ENCODE peak calls at places on chromosome 18, in four cellular contexts. One of them, this sample, is unnamed.

GRCh38 chr18:53911200-53911599 is 313.3 kb downstream of the MBD2 start:
- DNase-seq in prostate gland: no peak
- DNase-seq in spleen: no peak
- DNase-seq in uterus: no peak
- DNase-seq in this sample: no peak

GRCh38 chr18:73639788-73640187 is 507.8 kb downstream of the FBXO15 start:
- DNase-seq in prostate gland: no peak
- DNase-seq in spleen: no peak
- DNase-seq in uterus: no peak
- DNase-seq in this sample: no peak

GRCh38 chr18:75158465-75159237 is 50.3 kb downstream of the PTGR3 start:
- DNase-seq in prostate gland: no peak
- DNase-seq in spleen: no peak
- DNase-seq in uterus: no peak
- DNase-seq in this sample: no peak

GRCh38 chr18:24208270-24209035 is 69.6 kb downstream of the CABYR start:
- DNase-seq in prostate gland: no peak
- DNase-seq in spleen: no peak
- DNase-seq in uterus: no peak
- DNase-seq in this sample: no peak

GRCh38 chr18:48887294-48887904 is 63.4 kb downstream of the SMAD7 start:
- DNase-seq in prostate gland: no peak
- DNase-seq in spleen: peak
- DNase-seq in uterus: peak
- DNase-seq in this sample: no peak

GRCh38 chr18:68494802-68495560 is 219.9 kb downstream of the TMX3 start:
- DNase-seq in prostate gland: no peak
- DNase-seq in spleen: no peak
- DNase-seq in uterus: peak
- DNase-seq in this sample: no peak

GRCh38 chr18:3998698-3999333 is 456.3 kb downstream of the DLGAP1 start:
- DNase-seq in prostate gland: no peak
- DNase-seq in spleen: no peak
- DNase-seq in uterus: no peak
- DNase-seq in this sample: no peak

GRCh38 chr18:11259421-11259820 is 110.1 kb upstream of the PIEZO2 start:
- DNase-seq in prostate gland: no peak
- DNase-seq in spleen: no peak
- DNase-seq in uterus: peak
- DNase-seq in this sample: peak

GRCh38 chr18:37396981-37397720 is 168.4 kb downstream of the CELF4 start:
- DNase-seq in prostate gland: no peak
- DNase-seq in spleen: peak
- DNase-seq in uterus: no peak
- DNase-seq in this sample: no peak

GRCh38 chr18:72056171-72056570 is 488.0 kb downstream of the CBLN2 start:
- DNase-seq in prostate gland: no peak
- DNase-seq in spleen: no peak
- DNase-seq in uterus: no peak
- DNase-seq in this sample: no peak

GRCh38 chr18:79680100-79680879 is 687 bp downstream of the CTDP1 start:
- DNase-seq in prostate gland: peak
- DNase-seq in spleen: peak
- DNase-seq in uterus: no peak
- DNase-seq in this sample: no peak

GRCh38 chr18:8766576-8767253 is 61.4 kb downstream of the MTCL1 start:
- DNase-seq in prostate gland: no peak
- DNase-seq in spleen: no peak
- DNase-seq in uterus: no peak
- DNase-seq in this sample: no peak

GRCh38 chr18:41624461-41624860 is 330.6 kb upstream of the PIK3C3 start:
- DNase-seq in prostate gland: no peak
- DNase-seq in spleen: no peak
- DNase-seq in uterus: no peak
- DNase-seq in this sample: no peak

GRCh38 chr18:48575658-48576453 is 37.0 kb downstream of the CTIF start:
- DNase-seq in prostate gland: no peak
- DNase-seq in spleen: peak
- DNase-seq in uterus: no peak
- DNase-seq in this sample: peak

GRCh38 chr18:3453540-3454364 is 3.8 kb downstream of the TGIF1 start:
- DNase-seq in prostate gland: peak
- DNase-seq in spleen: peak
- DNase-seq in uterus: peak
- DNase-seq in this sample: peak

GRCh38 chr18:80246656-80247402 is 485 bp downstream of the PARD6G start:
- DNase-seq in prostate gland: peak
- DNase-seq in spleen: no peak
- DNase-seq in uterus: peak
- DNase-seq in this sample: no peak

GRCh38 chr18:23814977-23815614 is 125.8 kb downstream of the LAMA3 start:
- DNase-seq in prostate gland: no peak
- DNase-seq in spleen: no peak
- DNase-seq in uterus: no peak
- DNase-seq in this sample: no peak

GRCh38 chr18:5466256-5466655 is 77.5 kb downstream of the EPB41L3 start:
- DNase-seq in prostate gland: no peak
- DNase-seq in spleen: no peak
- DNase-seq in uterus: no peak
- DNase-seq in this sample: no peak

GRCh38 chr18:61400016-61400630 is 66.9 kb downstream of the CDH20 start:
- DNase-seq in prostate gland: no peak
- DNase-seq in spleen: no peak
- DNase-seq in uterus: no peak
- DNase-seq in this sample: no peak

GRCh38 chr18:54116541-54117257 is 107.8 kb downstream of the MBD2 start:
- DNase-seq in prostate gland: no peak
- DNase-seq in spleen: no peak
- DNase-seq in uterus: no peak
- DNase-seq in this sample: no peak

GRCh38 chr18:25726278-25726677 is 364.1 kb downstream of the SS18 start:
- DNase-seq in prostate gland: no peak
- DNase-seq in spleen: no peak
- DNase-seq in uterus: no peak
- DNase-seq in this sample: no peak

GRCh38 chr18:59823611-59824195 is 76.1 kb upstream of the PMAIP1 start:
- DNase-seq in prostate gland: peak
- DNase-seq in spleen: no peak
- DNase-seq in uterus: peak
- DNase-seq in this sample: peak

GRCh38 chr18:48308755-48309154 is 100.4 kb downstream of the ZBTB7C start:
- DNase-seq in prostate gland: no peak
- DNase-seq in spleen: peak
- DNase-seq in uterus: no peak
- DNase-seq in this sample: no peak

GRCh38 chr18:56770097-56770496 is 118.9 kb downstream of the WDR7 start:
- DNase-seq in prostate gland: no peak
- DNase-seq in spleen: no peak
- DNase-seq in uterus: no peak
- DNase-seq in this sample: no peak

GRCh38 chr18:50131591-50131990 is 63.4 kb downstream of the MYO5B start:
- DNase-seq in prostate gland: no peak
- DNase-seq in spleen: no peak
- DNase-seq in uterus: no peak
- DNase-seq in this sample: no peak
- H3K27ac ChIP-seq in prostate gland: no peak
- H3K27ac ChIP-seq in spleen: no peak
- H3K27ac ChIP-seq in uterus: no peak
- H3K27ac ChIP-seq in this sample: no peak

DNA sequence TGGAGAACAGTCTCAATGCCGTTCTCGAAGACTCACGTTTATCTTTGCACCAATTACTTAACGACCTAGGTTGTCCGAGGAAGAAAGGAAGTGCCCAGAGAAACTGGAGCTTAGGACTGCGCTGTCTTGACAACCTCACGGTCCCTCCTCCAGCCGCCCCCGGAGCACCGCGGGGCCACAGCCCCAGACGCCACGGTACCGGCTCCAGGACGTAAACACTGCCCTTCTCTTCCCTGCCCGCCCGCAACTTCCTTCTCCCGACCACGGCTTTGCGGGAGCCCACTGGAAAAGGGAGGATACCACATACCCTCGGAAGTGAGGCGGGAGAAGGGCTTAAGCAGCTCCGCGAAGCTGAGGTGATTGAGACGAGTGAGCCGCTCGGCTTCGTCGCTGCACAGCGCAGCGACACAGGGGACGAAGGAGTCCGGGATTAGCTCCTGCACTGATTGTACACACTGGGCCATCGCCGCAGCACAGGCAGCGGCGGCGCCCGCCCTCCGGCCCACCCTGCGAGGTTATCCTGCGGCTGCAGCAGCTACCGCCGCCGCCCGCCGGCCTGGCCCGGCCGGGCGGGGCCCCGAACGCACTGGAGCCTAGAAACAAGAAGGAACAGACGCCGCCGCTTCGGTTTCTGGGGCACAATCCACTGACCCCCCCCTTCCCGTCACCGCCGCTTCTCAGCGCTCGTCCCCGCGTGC is 478 bp downstream of the TRAPPC8 start:
- DNase-seq in prostate gland: peak
- DNase-seq in spleen: peak
- DNase-seq in uterus: no peak
- DNase-seq in this sample: peak
- TF ChIP-seq POLR2A in prostate gland: no peak
- TF ChIP-seq POLR2A in spleen: no peak
- TF ChIP-seq POLR2A in uterus: no peak
- TF ChIP-seq POLR2A in this sample: no peak

GRCh38 chr18:45801396-45802004 is 24.0 kb upstream of the SIGLEC15 start:
- DNase-seq in prostate gland: no peak
- DNase-seq in spleen: no peak
- DNase-seq in uterus: no peak
- DNase-seq in this sample: no peak
- TF ChIP-seq CTCF in prostate gland: no peak
- TF ChIP-seq CTCF in spleen: no peak
- TF ChIP-seq CTCF in uterus: no peak
- TF ChIP-seq CTCF in this sample: no peak

DNA sequence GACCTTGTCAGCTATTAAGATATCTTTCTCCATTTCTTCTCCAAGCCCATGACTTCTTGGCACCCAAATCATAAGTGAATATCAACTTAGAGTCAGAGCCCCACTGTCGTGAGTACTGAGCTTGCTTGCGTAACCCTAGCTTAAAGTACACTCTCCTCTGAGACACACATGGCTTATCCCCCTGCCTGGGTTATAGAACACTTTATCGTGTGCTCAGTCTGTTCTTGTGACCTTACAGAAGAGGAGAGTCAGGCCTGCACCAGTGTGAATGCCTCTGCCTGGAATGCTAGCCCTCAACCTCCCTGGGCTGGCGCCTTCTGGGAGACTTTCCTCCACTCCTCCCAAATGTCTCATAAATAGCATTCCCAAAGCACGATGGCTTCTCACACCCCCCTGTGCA is 79.3 kb downstream of the CEP192 start:
- DNase-seq in prostate gland: no peak
- DNase-seq in spleen: no peak
- DNase-seq in uterus: no peak
- DNase-seq in this sample: no peak
- H3K27ac ChIP-seq in prostate gland: no peak
- H3K27ac ChIP-seq in spleen: no peak
- H3K27ac ChIP-seq in uterus: no peak
- H3K27ac ChIP-seq in this sample: no peak

This sample was measured in upper lobe of left lung.